ENCODE peak calls at places on chromosomes 3 and 15, in seven cellular contexts. One of them, this sample, is unnamed.

GRCh38 chr15:74403981-74404563 is 29.7 kb downstream of the SEMA7A start:
- DNase-seq in Ammon's horn: no peak
- DNase-seq in body of pancreas: no peak
- DNase-seq in breast epithelium: no peak
- DNase-seq in H4: no peak
- DNase-seq in activated T-helper 2 cell treated with anti-CD3 and anti-CD28 coated beads, Interferon-gamma antibody, Interleukin-2, Interleukin-4, amounts not matched to agents 10 μg/mL and 5 μg/mL and 100 μg/mL, durations not matched to agents 14 hours and 24 hours and 36 hours: no peak
- DNase-seq in COR-L47: no peak
- DNase-seq in this sample: no peak

GRCh38 chr3:169026543-169027181 is 636.9 kb downstream of the MECOM start:
- DNase-seq in Ammon's horn: peak
- DNase-seq in body of pancreas: no peak
- DNase-seq in breast epithelium: no peak
- DNase-seq in H4: peak
- DNase-seq in activated T-helper 2 cell treated with anti-CD3 and anti-CD28 coated beads, Interferon-gamma antibody, Interleukin-2, Interleukin-4, amounts not matched to agents 10 μg/mL and 5 μg/mL and 100 μg/mL, durations not matched to agents 14 hours and 24 hours and 36 hours: no peak
- DNase-seq in COR-L47: no peak
- DNase-seq in this sample: peak

GRCh38 chr3:153624310-153625030 is 462.4 kb downstream of the RAP2B start:
- DNase-seq in Ammon's horn: peak
- DNase-seq in body of pancreas: no peak
- DNase-seq in breast epithelium: no peak
- DNase-seq in H4: no peak
- DNase-seq in activated T-helper 2 cell treated with anti-CD3 and anti-CD28 coated beads, Interferon-gamma antibody, Interleukin-2, Interleukin-4, amounts not matched to agents 10 μg/mL and 5 μg/mL and 100 μg/mL, durations not matched to agents 14 hours and 24 hours and 36 hours: peak
- DNase-seq in COR-L47: no peak
- DNase-seq in this sample: peak

GRCh38 chr15:100468265-100468664 is 60.5 kb downstream of the CERS3 start:
- DNase-seq in Ammon's horn: no peak
- DNase-seq in body of pancreas: peak
- DNase-seq in breast epithelium: no peak
- DNase-seq in H4: peak
- DNase-seq in activated T-helper 2 cell treated with anti-CD3 and anti-CD28 coated beads, Interferon-gamma antibody, Interleukin-2, Interleukin-4, amounts not matched to agents 10 μg/mL and 5 μg/mL and 100 μg/mL, durations not matched to agents 14 hours and 24 hours and 36 hours: no peak
- DNase-seq in COR-L47: no peak
- DNase-seq in this sample: peak

GRCh38 chr3:168828536-168828935 is 732.8 kb upstream of the GOLIM4 start:
- DNase-seq in Ammon's horn: no peak
- DNase-seq in body of pancreas: no peak
- DNase-seq in breast epithelium: no peak
- DNase-seq in H4: no peak
- DNase-seq in activated T-helper 2 cell treated with anti-CD3 and anti-CD28 coated beads, Interferon-gamma antibody, Interleukin-2, Interleukin-4, amounts not matched to agents 10 μg/mL and 5 μg/mL and 100 μg/mL, durations not matched to agents 14 hours and 24 hours and 36 hours: no peak
- DNase-seq in COR-L47: no peak
- DNase-seq in this sample: no peak

GRCh38 chr3:13884851-13885703 is 5.2 kb upstream of the WNT7A start:
- DNase-seq in Ammon's horn: no peak
- DNase-seq in body of pancreas: peak
- DNase-seq in breast epithelium: no peak
- DNase-seq in H4: no peak
- DNase-seq in activated T-helper 2 cell treated with anti-CD3 and anti-CD28 coated beads, Interferon-gamma antibody, Interleukin-2, Interleukin-4, amounts not matched to agents 10 μg/mL and 5 μg/mL and 100 μg/mL, durations not matched to agents 14 hours and 24 hours and 36 hours: peak
- DNase-seq in COR-L47: peak
- DNase-seq in this sample: peak

GRCh38 chr3:127455541-127456450 is 134.7 kb downstream of the TPRA1 start:
- DNase-seq in Ammon's horn: peak
- DNase-seq in body of pancreas: peak
- DNase-seq in breast epithelium: peak
- DNase-seq in H4: peak
- DNase-seq in activated T-helper 2 cell treated with anti-CD3 and anti-CD28 coated beads, Interferon-gamma antibody, Interleukin-2, Interleukin-4, amounts not matched to agents 10 μg/mL and 5 μg/mL and 100 μg/mL, durations not matched to agents 14 hours and 24 hours and 36 hours: peak
- DNase-seq in COR-L47: peak
- DNase-seq in this sample: peak

GRCh38 chr15:63504979-63505841 is 817 bp downstream of the USP3 start:
- DNase-seq in Ammon's horn: peak
- DNase-seq in body of pancreas: peak
- DNase-seq in breast epithelium: peak
- DNase-seq in H4: peak
- DNase-seq in activated T-helper 2 cell treated with anti-CD3 and anti-CD28 coated beads, Interferon-gamma antibody, Interleukin-2, Interleukin-4, amounts not matched to agents 10 μg/mL and 5 μg/mL and 100 μg/mL, durations not matched to agents 14 hours and 24 hours and 36 hours: peak
- DNase-seq in COR-L47: peak
- DNase-seq in this sample: peak

GRCh38 chr3:193464889-193465288 is 86.3 kb upstream of the ATP13A5 start:
- DNase-seq in Ammon's horn: no peak
- DNase-seq in body of pancreas: no peak
- DNase-seq in breast epithelium: no peak
- DNase-seq in H4: no peak
- DNase-seq in activated T-helper 2 cell treated with anti-CD3 and anti-CD28 coated beads, Interferon-gamma antibody, Interleukin-2, Interleukin-4, amounts not matched to agents 10 μg/mL and 5 μg/mL and 100 μg/mL, durations not matched to agents 14 hours and 24 hours and 36 hours: no peak
- DNase-seq in COR-L47: no peak
- DNase-seq in this sample: no peak

GRCh38 chr3:133547432-133548041 is 25.9 kb upstream of the CDV3 start:
- DNase-seq in Ammon's horn: no peak
- DNase-seq in body of pancreas: peak
- DNase-seq in breast epithelium: no peak
- DNase-seq in H4: no peak
- DNase-seq in activated T-helper 2 cell treated with anti-CD3 and anti-CD28 coated beads, Interferon-gamma antibody, Interleukin-2, Interleukin-4, amounts not matched to agents 10 μg/mL and 5 μg/mL and 100 μg/mL, durations not matched to agents 14 hours and 24 hours and 36 hours: no peak
- DNase-seq in COR-L47: no peak
- DNase-seq in this sample: no peak

GRCh38 chr3:38454884-38455638 is 1.4 kb downstream of the ACVR2B start:
- DNase-seq in Ammon's horn: peak
- DNase-seq in body of pancreas: peak
- DNase-seq in breast epithelium: peak
- DNase-seq in H4: peak
- DNase-seq in activated T-helper 2 cell treated with anti-CD3 and anti-CD28 coated beads, Interferon-gamma antibody, Interleukin-2, Interleukin-4, amounts not matched to agents 10 μg/mL and 5 μg/mL and 100 μg/mL, durations not matched to agents 14 hours and 24 hours and 36 hours: peak
- DNase-seq in COR-L47: peak
- DNase-seq in this sample: peak